ENCODE peak calls at places on chromosomes 5 and 9, in nine cellular contexts. O is astrocyte of the spinal cord; M is choroid plexus epithelial cell; V is aorta; D is cardiac fibroblast; L is esophagus squamous epithelium; Y is A673; W is effector memory CD4-positive, alpha-beta T cell; R is CD8-positive, alpha-beta T cell. Q is an unnamed sample.

GRCh38 chr5:41115281-41115680 is 44.1 kb upstream of the MROH2B start:
- DNase-seq in O (peak), M (peak), V (no peak), D (peak), L (no peak), Y (no peak), W (no peak), R (no peak), Q (peak)

GRCh38 chr9:115210699-115211098 is 92.7 kb upstream of the TNC start:
- DNase-seq in O (no peak), M (peak), V (no peak), D (no peak), L (no peak), Y (no peak), W (no peak), R (no peak), Q (no peak)

GRCh38 chr5:123752576-123752975 is 240.6 kb downstream of the CSNK1G3 start:
- DNase-seq in O (peak), M (peak), V (no peak), D (peak), L (no peak), Y (peak), W (no peak), R (no peak), Q (peak)

GRCh38 chr9:127446720-127447415 is 4.3 kb downstream of the RPL12 start:
- DNase-seq in O (no peak), M (no peak), V (no peak), D (no peak), L (no peak), Y (no peak), W (no peak), R (no peak), Q (no peak)

GRCh38 chr9:122329592-122329991 is 41.2 kb upstream of the PTGS1 start:
- DNase-seq in O (no peak), M (no peak), V (no peak), D (no peak), L (no peak), Y (no peak), W (no peak), R (no peak), Q (no peak)

GRCh38 chr5:112417931-112418358 is 1.1 kb downstream of the EPB41L4A start:
- DNase-seq in O (peak), M (peak), V (peak), D (peak), L (no peak), Y (no peak), W (peak), R (no peak), Q (peak)

GRCh38 chr5:55303238-55303690 is 4.2 kb downstream of the DHX29 start:
- DNase-seq in O (peak), M (peak), V (no peak), D (peak), L (no peak), Y (no peak), W (no peak), R (no peak), Q (peak)

GRCh38 chr5:16345454-16345853 is 120.1 kb downstream of the ZNF622 start:
- DNase-seq in O (no peak), M (no peak), V (no peak), D (peak), L (no peak), Y (peak), W (no peak), R (no peak), Q (no peak)

GRCh38 chr5:87136096-87136495 is 131.6 kb upstream of the RASA1 start:
- DNase-seq in O (no peak), M (no peak), V (no peak), D (peak), L (no peak), Y (no peak), W (no peak), R (no peak), Q (peak)

GRCh38 chr5:139650031-139650688 is 2.0 kb downstream of the CXXC5 start:
- DNase-seq in O (peak), M (no peak), V (peak), D (no peak), L (no peak), Y (peak), W (no peak), R (peak), Q (no peak)

GRCh38 chr5:73706963-73707362 is 81.0 kb downstream of the ARHGEF28 start:
- DNase-seq in O (no peak), M (no peak), V (no peak), D (peak), L (no peak), Y (no peak), W (no peak), R (no peak), Q (no peak)

GRCh38 chr5:1011226-1011631 is 2.6 kb downstream of the NKD2 start:
- DNase-seq in O (no peak), M (peak), V (peak), D (no peak), L (no peak), Y (peak), W (no peak), R (peak), Q (no peak)

GRCh38 chr5:9361835-9362234 is 184.0 kb downstream of the SEMA5A start:
- DNase-seq in O (peak), M (peak), V (no peak), D (peak), L (no peak), Y (peak), W (peak), R (no peak), Q (peak)

GRCh38 chr9:75359638-75360037 is 271.3 kb downstream of the OSTF1 start:
- DNase-seq in O (no peak), M (no peak), V (no peak), D (no peak), L (no peak), Y (no peak), W (no peak), R (no peak), Q (no peak)

GRCh38 chr9:19551124-19551929 is 142.5 kb downstream of the ACER2 start:
- DNase-seq in O (peak), M (no peak), V (no peak), D (no peak), L (no peak), Y (no peak), W (no peak), R (no peak), Q (peak)

GRCh38 chr5:154044585-154044984 is 5.8 kb downstream of the MFAP3 start:
- DNase-seq in O (no peak), M (no peak), V (no peak), D (no peak), L (no peak), Y (no peak), W (no peak), R (no peak), Q (no peak)

GRCh38 chr5:139167052-139167451 is 31.1 kb downstream of the SIL1 start:
- DNase-seq in O (no peak), M (no peak), V (no peak), D (no peak), L (no peak), Y (no peak), W (no peak), R (no peak), Q (no peak)

GRCh38 chr5:93600409-93601052 is 17.5 kb downstream of the NR2F1 start:
- DNase-seq in O (peak), M (peak), V (no peak), D (no peak), L (no peak), Y (no peak), W (no peak), R (no peak), Q (no peak)

GRCh38 chr9:114486205-114486963 is 18.9 kb downstream of the WHRN start:
- DNase-seq in O (no peak), M (no peak), V (no peak), D (no peak), L (no peak), Y (no peak), W (no peak), R (no peak), Q (no peak)

GRCh38 chr9:96859461-96860198 is 5.3 kb upstream of the ZNF782 start:
- DNase-seq in O (peak), M (peak), V (no peak), D (peak), L (no peak), Y (peak), W (no peak), R (no peak), Q (peak)

GRCh38 chr5:138352071-138352721 is at the start of gene KDM3B:
- DNase-seq in O (peak), M (peak), V (peak), D (peak), L (peak), Y (peak), W (peak), R (peak), Q (peak)

GRCh38 chr5:66074891-66075290 is 69.2 kb upstream of the SREK1 start:
- DNase-seq in O (no peak), M (no peak), V (no peak), D (no peak), L (no peak), Y (no peak), W (no peak), R (no peak), Q (no peak)

GRCh38 chr5:148343049-148343413 is 7.7 kb downstream of the SPINK9 start:
- DNase-seq in O (no peak), M (no peak), V (no peak), D (no peak), L (no peak), Y (no peak), W (no peak), R (no peak), Q (no peak)

GRCh38 chr9:86352440-86353106 is 1.6 kb downstream of the TUT7 start:
- DNase-seq in O (no peak), M (peak), V (no peak), D (peak), L (no peak), Y (peak), W (no peak), R (no peak), Q (peak)

GRCh38 chr5:56873056-56873455 is 36.3 kb upstream of the SETD9 start:
- DNase-seq in O (no peak), M (no peak), V (no peak), D (no peak), L (no peak), Y (no peak), W (no peak), R (no peak), Q (no peak)

GRCh38 chr5:158261669-158262367 is 402.9 kb upstream of the CLINT1 start:
- DNase-seq in O (no peak), M (no peak), V (no peak), D (no peak), L (no peak), Y (no peak), W (no peak), R (no peak), Q (no peak)

GRCh38 chr5:139669681-139670368 is 21.7 kb downstream of the CXXC5 start:
- DNase-seq in O (no peak), M (no peak), V (no peak), D (no peak), L (no peak), Y (no peak), W (no peak), R (peak), Q (no peak)

GRCh38 chr9:105050296-105050695 is 122.3 kb upstream of the ABCA1 start:
- DNase-seq in O (no peak), M (no peak), V (no peak), D (peak), L (no peak), Y (no peak), W (no peak), R (no peak), Q (peak)

GRCh38 chr9:70902705-70903131 is 218.7 kb downstream of the TRPM3 start:
- DNase-seq in O (peak), M (peak), V (peak), D (peak), L (no peak), Y (no peak), W (no peak), R (no peak), Q (peak)

GRCh38 chr9:5665059-5665458 is 36.2 kb downstream of the RIC1 start:
- DNase-seq in O (no peak), M (no peak), V (no peak), D (no peak), L (no peak), Y (no peak), W (no peak), R (no peak), Q (no peak)

GRCh38 chr9:127867356-127868277 is 9.9 kb downstream of the AK1 start:
- DNase-seq in O (no peak), M (no peak), V (no peak), D (no peak), L (no peak), Y (no peak), W (no peak), R (no peak), Q (no peak)

GRCh38 chr5:127587246-127587917 is 61.5 kb upstream of the CTXN3 start:
- DNase-seq in O (no peak), M (no peak), V (no peak), D (no peak), L (no peak), Y (no peak), W (no peak), R (no peak), Q (no peak)

GRCh38 chr5:45695011-45695667 is 1.0 kb downstream of the HCN1 start:
- DNase-seq in O (no peak), M (no peak), V (no peak), D (no peak), L (no peak), Y (peak), W (no peak), R (no peak), Q (no peak)

GRCh38 chr5:61623401-61624069 is 291.5 kb downstream of the ZSWIM6 start:
- DNase-seq in O (peak), M (peak), V (no peak), D (peak), L (no peak), Y (no peak), W (no peak), R (no peak), Q (no peak)

DNA sequence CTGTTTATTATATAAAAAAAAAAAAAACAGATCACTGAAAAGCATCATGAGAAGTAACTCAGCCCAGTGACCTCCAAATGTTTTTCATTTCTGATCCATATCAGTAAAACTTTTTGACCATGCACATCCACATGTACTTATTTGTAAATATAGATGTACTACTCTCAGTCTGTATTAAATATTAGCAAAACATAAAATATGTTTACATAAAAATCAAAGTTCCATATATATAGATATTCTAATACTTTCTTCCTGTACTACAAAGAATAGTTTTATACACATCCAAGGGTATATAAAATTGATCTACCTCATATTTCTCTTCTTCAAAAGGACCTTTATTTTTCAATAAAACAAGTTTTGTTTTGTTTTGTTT is 309.1 kb downstream of the RAB3C start:
- DNase-seq in O (no peak), M (no peak), V (no peak), D (no peak), L (no peak), Y (no peak), W (no peak), R (no peak), Q (no peak)
- H3K4me3 ChIP-seq in O (no peak), M (no peak), V (no peak), D (no peak), L (no peak), Y (no peak), W (no peak), R (no peak), Q (peak)

GRCh38 chr5:38448553-38449350 is 107.7 kb downstream of the LIFR start:
- DNase-seq in O (no peak), M (no peak), V (no peak), D (no peak), L (no peak), Y (no peak), W (no peak), R (no peak), Q (no peak)
- H3K4me3 ChIP-seq in O (no peak), M (no peak), V (no peak), D (no peak), L (no peak), Y (no peak), W (no peak), R (no peak), Q (no peak)

GRCh38 chr5:179284751-179285191 is 60.5 kb downstream of the ADAMTS2 start:
- DNase-seq in O (no peak), M (no peak), V (peak), D (peak), L (no peak), Y (no peak), W (no peak), R (no peak), Q (no peak)
- H3K4me3 ChIP-seq in O (no peak), M (no peak), V (no peak), D (no peak), L (no peak), Y (no peak), W (no peak), R (no peak), Q (no peak)

DNA sequence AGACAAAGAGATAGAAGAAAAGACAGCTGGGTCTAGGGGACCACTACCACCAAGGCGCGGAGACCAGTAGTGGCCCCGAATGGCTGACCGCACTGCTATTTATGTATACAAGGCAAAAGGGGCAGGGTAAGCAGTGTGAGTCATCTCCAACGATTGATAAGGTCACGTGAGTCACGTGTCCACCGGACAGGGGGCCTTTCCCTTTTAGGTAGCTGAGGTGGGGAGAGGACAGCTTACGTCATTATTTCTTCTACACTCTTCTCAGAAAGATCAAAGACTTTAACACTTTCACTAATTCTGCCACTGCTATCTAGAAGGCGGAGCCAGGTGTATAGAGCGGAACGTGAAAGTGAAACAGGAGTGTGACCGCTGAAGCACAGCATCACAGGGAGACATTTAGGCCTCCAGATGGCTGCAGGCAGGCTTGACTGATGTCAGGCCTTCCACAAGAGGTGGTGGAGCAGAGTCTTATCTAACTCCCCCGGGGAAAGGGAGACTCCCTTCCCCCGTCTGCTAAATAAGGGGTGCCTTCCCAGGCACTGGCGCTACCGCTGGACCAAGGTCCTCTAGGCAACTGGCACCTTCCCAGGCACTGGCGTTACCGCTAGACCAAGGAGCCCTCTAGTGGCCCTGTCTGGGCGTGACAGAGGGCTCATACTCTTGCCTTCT is 6.1 kb upstream of the PRR16 start:
- DNase-seq in O (peak), M (peak), V (peak), D (peak), L (no peak), Y (peak), W (peak), R (peak), Q (peak)
- H3K4me3 ChIP-seq in O (no peak), M (peak), V (no peak), D (peak), L (peak), Y (no peak), W (peak), R (peak), Q (peak)

DNA sequence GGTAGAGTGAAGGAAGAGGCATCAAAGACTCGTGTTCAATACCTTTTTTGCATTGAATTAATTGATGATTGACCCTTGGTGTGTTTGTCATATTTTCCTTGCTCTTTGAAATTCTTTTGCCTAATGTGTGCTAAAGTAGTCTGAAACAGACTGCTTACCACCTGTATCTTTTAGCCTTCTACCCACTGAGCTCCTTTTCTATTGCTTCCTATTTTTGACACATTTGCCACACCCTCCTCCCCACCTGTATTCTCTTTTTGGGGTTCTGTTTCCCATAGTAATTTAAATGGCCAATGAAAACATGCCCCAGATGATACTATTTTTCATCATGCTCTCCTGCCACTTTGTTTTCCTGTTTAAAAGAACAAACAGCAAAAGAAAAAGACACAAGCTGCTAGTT is 78.5 kb downstream of the ZCCHC7 start:
- DNase-seq in O (no peak), M (no peak), V (no peak), D (no peak), L (no peak), Y (no peak), W (no peak), R (no peak), Q (no peak)
- H3K4me3 ChIP-seq in O (no peak), M (no peak), V (no peak), D (no peak), L (no peak), Y (no peak), W (no peak), R (no peak), Q (no peak)

GRCh38 chr9:131627846-131628820 is 82.8 kb downstream of the PRRT1B start:
- DNase-seq in O (peak), M (peak), V (peak), D (peak), L (no peak), Y (no peak), W (peak), R (peak), Q (peak)
- H3K4me3 ChIP-seq in O (no peak), M (no peak), V (no peak), D (no peak), L (peak), Y (no peak), W (no peak), R (peak), Q (no peak)

GRCh38 chr5:108481355-108481931 is 99.5 kb upstream of the FBXL17 start:
- DNase-seq in O (peak), M (peak), V (no peak), D (peak), L (no peak), Y (peak), W (no peak), R (no peak), Q (peak)
- H3K4me3 ChIP-seq in O (no peak), M (no peak), V (no peak), D (no peak), L (no peak), Y (no peak), W (no peak), R (no peak), Q (no peak)

GRCh38 chr5:2748180-2748840 is 3.2 kb downstream of the IRX2 start:
- DNase-seq in O (no peak), M (no peak), V (no peak), D (no peak), L (no peak), Y (no peak), W (no peak), R (no peak), Q (no peak)

GRCh38 chr5:2748841-2749513 is 2.5 kb downstream of the IRX2 start:
- DNase-seq in O (peak), M (no peak), V (no peak), D (no peak), L (no peak), Y (no peak), W (no peak), R (no peak), Q (no peak)

GRCh38 chr5:2750026-2750757 is 1.3 kb downstream of the IRX2 start:
- DNase-seq in O (peak), M (no peak), V (no peak), D (peak), L (no peak), Y (no peak), W (no peak), R (no peak), Q (peak)

GRCh38 chr5:2750758-2751464 is 566 bp downstream of the IRX2 start:
- DNase-seq in O (peak), M (no peak), V (no peak), D (peak), L (no peak), Y (no peak), W (no peak), R (no peak), Q (peak)

DNA sequence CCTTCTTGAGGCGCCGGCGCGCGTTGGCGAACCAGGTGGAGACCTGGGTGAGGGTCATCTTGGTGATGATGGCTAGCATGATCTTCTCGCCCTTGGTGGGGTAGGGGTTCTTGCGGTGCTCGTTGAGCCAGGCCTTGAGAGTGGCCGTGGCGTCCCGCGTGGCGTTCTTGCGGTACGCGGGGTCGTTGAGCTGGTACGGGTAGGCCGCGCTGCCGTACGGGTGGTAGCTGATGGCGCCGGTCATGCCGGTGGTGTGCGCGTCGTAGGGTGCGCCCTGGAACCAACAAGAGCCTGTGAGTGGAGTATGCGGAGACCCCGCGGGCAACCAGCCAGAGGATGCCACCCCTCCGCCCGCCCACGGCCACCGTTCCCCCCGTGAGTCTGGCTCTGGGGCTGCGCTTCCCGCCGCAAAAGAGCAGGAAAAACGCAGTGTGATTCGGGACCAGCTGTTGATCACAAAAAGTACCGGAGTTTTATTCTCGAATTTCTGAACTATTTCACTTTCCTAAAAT is 1.9 kb downstream of the IRX2 start:
- DNase-seq in O (peak), M (no peak), V (no peak), D (no peak), L (no peak), Y (no peak), W (no peak), R (no peak), Q (no peak)
- H3K4me3 ChIP-seq in O (peak), M (no peak), V (no peak), D (peak), L (peak), Y (no peak), W (no peak), R (no peak), Q (peak)

Q was measured in fibroblast of the aortic adventitia.